ENCODE peak calls at places on chromosomes 13 and 19, in ten cellular contexts. R is stimulated activated CD4-positive, alpha-beta T cell treated with anti-CD3 and anti-CD28 coated beads, Interleukin-12 subunit alpha, Interleukin-12 subunit beta, amount 100 ng/mL, for 4 hours; P is NCI-H446; L is CD8-positive, alpha-beta memory T cell; E is activated naive CD8-positive, alpha-beta T cell treated with anti-CD3 and anti-CD28 coated beads, Interleukin-2, amount 50 U/mL, for 24 hours; T is brain pericyte; A is NCI-H345; C is stomach; V is right lobe of liver; Q is osteoblast. X is an unnamed sample.

GRCh38 chr19:28292822-28293500 is 920.0 kb downstream of the UQCRFS1 start:
- DNase-seq in R (no peak), P (no peak), L (no peak), E (no peak), T (no peak), A (peak; percentile 97), C (no peak), V (no peak), Q (no peak), X (no peak)

GRCh38 chr19:42154471-42155323 is 22.5 kb upstream of the POU2F2 start:
- DNase-seq in R (no peak), P (no peak), L (no peak), E (no peak), T (no peak), A (peak; percentile 11), C (no peak), V (no peak), Q (peak; percentile 80), X (no peak)

GRCh38 chr19:35119578-35119977 is 4.0 kb downstream of the FXYD3 start:
- DNase-seq in R (no peak), P (no peak), L (no peak), E (no peak), T (no peak), A (no peak), C (no peak), V (no peak), Q (no peak), X (no peak)

GRCh38 chr13:40558656-40559055 is 107.8 kb downstream of the FOXO1 start:
- DNase-seq in R (no peak), P (no peak), L (no peak), E (no peak), T (no peak), A (no peak), C (no peak), V (no peak), Q (no peak), X (no peak)

GRCh38 chr19:18167975-18168645 is 5.5 kb upstream of the IFI30 start:
- DNase-seq in R (peak; percentile 55), P (peak; percentile 40), L (peak; percentile 49), E (peak; percentile 71), T (no peak), A (peak; percentile 5), C (peak; percentile 59), V (peak; percentile 61), Q (peak; percentile 99), X (no peak)

GRCh38 chr13:43805071-43805468 is 18.3 kb upstream of the ENOX1 start:
- DNase-seq in R (no peak), P (peak; percentile 42), L (no peak), E (peak; percentile 3), T (peak; percentile 72), A (peak; percentile 57), C (no peak), V (no peak), Q (peak; percentile 94), X (peak; percentile 88)

GRCh38 chr19:49338691-49339363 is 3.6 kb downstream of the CD37 start:
- DNase-seq in R (no peak), P (no peak), L (no peak), E (peak; percentile 40), T (no peak), A (peak; percentile 38), C (peak; percentile 96), V (peak; percentile 94), Q (peak; percentile 85), X (no peak)

GRCh38 chr13:112112534-112113276 is 45.8 kb downstream of the SOX1 start:
- DNase-seq in R (no peak), P (no peak), L (no peak), E (no peak), T (no peak), A (no peak), C (no peak), V (no peak), Q (no peak), X (no peak)

GRCh38 chr19:19655051-19655594 is 8.4 kb downstream of the ATP13A1 start:
- DNase-seq in R (no peak), P (no peak), L (no peak), E (no peak), T (no peak), A (no peak), C (no peak), V (peak; percentile 54), Q (peak; percentile 68), X (no peak)

GRCh38 chr13:83622422-83622784 is 259.9 kb downstream of the SLITRK1 start:
- DNase-seq in R (no peak), P (no peak), L (no peak), E (no peak), T (no peak), A (no peak), C (no peak), V (no peak), Q (peak; percentile 69), X (no peak)

GRCh38 chr19:52922841-52923781 is at the start of gene ZNF888:
- DNase-seq in R (peak; percentile 81), P (no peak), L (peak; percentile 77), E (peak; percentile 84), T (peak; percentile 32), A (peak; percentile 75), C (peak; percentile 96), V (peak; percentile 88), Q (peak; percentile 95), X (peak; percentile 65)

GRCh38 chr13:104592127-104592526 is 1525.9 kb upstream of the SLC10A2 start:
- DNase-seq in R (no peak), P (no peak), L (no peak), E (no peak), T (no peak), A (no peak), C (no peak), V (no peak), Q (no peak), X (peak; percentile 88)

GRCh38 chr19:45456500-45456815 is 11.3 kb upstream of the FOSB start:
- DNase-seq in R (no peak), P (no peak), L (no peak), E (no peak), T (no peak), A (no peak), C (no peak), V (no peak), Q (no peak), X (no peak)

GRCh38 chr19:31943305-31943704 is 402.1 kb upstream of the ZNF507 start:
- DNase-seq in R (no peak), P (no peak), L (no peak), E (no peak), T (no peak), A (no peak), C (no peak), V (no peak), Q (no peak), X (no peak)

GRCh38 chr13:75685239-75685697 is 49.1 kb downstream of the LMO7 start:
- DNase-seq in R (no peak), P (no peak), L (no peak), E (no peak), T (peak; percentile 44), A (peak; percentile 79), C (no peak), V (no peak), Q (no peak), X (peak; percentile 15)